ENCODE peak calls at places on chromosomes 16 and 17, in seven cellular contexts. Q, M, U, E, H, N and Z are unnamed samples.

GRCh38 chr16:88815901-88816589 is 4.3 kb upstream of the APRT start:
- DNase-seq in Q (peak), M (peak), U (no peak), E (no peak), H (no peak), N (no peak), Z (peak)

GRCh38 chr17:62628845-62629555 is 1.5 kb downstream of the MRC2 start:
- DNase-seq in Q (no peak), M (no peak), U (no peak), E (no peak), H (peak), N (peak), Z (no peak)

GRCh38 chr17:58330544-58330996 is 2.0 kb upstream of the TSPOAP1 start:
- DNase-seq in Q (no peak), M (no peak), U (no peak), E (no peak), H (no peak), N (no peak), Z (no peak)

GRCh38 chr17:78039581-78039980 is 81.1 kb downstream of the TNRC6C start:
- DNase-seq in Q (no peak), M (no peak), U (no peak), E (no peak), H (no peak), N (no peak), Z (no peak)

GRCh38 chr17:49691677-49692191 is 13.8 kb upstream of the SPOP start:
- DNase-seq in Q (no peak), M (no peak), U (no peak), E (no peak), H (no peak), N (no peak), Z (no peak)

GRCh38 chr17:50052822-50053653 is 2.9 kb upstream of the ITGA3 start:
- DNase-seq in Q (no peak), M (no peak), U (no peak), E (no peak), H (peak), N (no peak), Z (peak)

GRCh38 chr16:23874613-23875294 is 39.0 kb downstream of the PRKCB start:
- DNase-seq in Q (no peak), M (no peak), U (no peak), E (peak), H (no peak), N (peak), Z (no peak)

GRCh38 chr17:8060274-8060673 is 21.4 kb downstream of the ALOX15B start:
- DNase-seq in Q (no peak), M (peak), U (peak), E (peak), H (no peak), N (peak), Z (no peak)

GRCh38 chr16:28261916-28262315 is 30.4 kb upstream of the SBK1 start:
- DNase-seq in Q (no peak), M (peak), U (no peak), E (no peak), H (peak), N (no peak), Z (no peak)

GRCh38 chr16:75477680-75478473 is 13.4 kb upstream of the TMEM170A start:
- DNase-seq in Q (no peak), M (peak), U (no peak), E (no peak), H (no peak), N (no peak), Z (peak)

GRCh38 chr16:85402910-85403692 is 210.0 kb upstream of the GSE1 start:
- DNase-seq in Q (peak), M (peak), U (no peak), E (peak), H (peak), N (peak), Z (no peak)

GRCh38 chr16:31869511-31870201 is 4.0 kb upstream of the ZNF267 start:
- DNase-seq in Q (peak), M (peak), U (no peak), E (peak), H (peak), N (peak), Z (peak)

GRCh38 chr17:47762733-47763132 is 29.7 kb downstream of the TBX21 start:
- DNase-seq in Q (no peak), M (no peak), U (no peak), E (no peak), H (no peak), N (no peak), Z (no peak)

GRCh38 chr16:62010186-62010585 is 26.1 kb downstream of the CDH8 start:
- DNase-seq in Q (no peak), M (peak), U (no peak), E (no peak), H (no peak), N (no peak), Z (no peak)

GRCh38 chr16:56357765-56358322 is 67.5 kb downstream of the AMFR start:
- DNase-seq in Q (no peak), M (no peak), U (no peak), E (no peak), H (peak), N (no peak), Z (no peak)

GRCh38 chr17:60631119-60631518 is 31.1 kb downstream of the PPM1D start:
- DNase-seq in Q (no peak), M (no peak), U (no peak), E (peak), H (no peak), N (no peak), Z (no peak)

GRCh38 chr16:87363771-87364476 is 19.7 kb downstream of the FBXO31 start:
- DNase-seq in Q (no peak), M (peak), U (no peak), E (no peak), H (peak), N (no peak), Z (no peak)

GRCh38 chr16:27181020-27181419 is 22.3 kb upstream of the KDM8 start:
- DNase-seq in Q (no peak), M (no peak), U (peak), E (no peak), H (no peak), N (no peak), Z (no peak)

GRCh38 chr16:86614699-86615098 is 36.4 kb downstream of the FOXL1 start:
- DNase-seq in Q (no peak), M (peak), U (no peak), E (no peak), H (no peak), N (no peak), Z (peak)

GRCh38 chr16:27383511-27384243 is 18.3 kb upstream of the IL21R start:
- DNase-seq in Q (no peak), M (no peak), U (no peak), E (no peak), H (peak), N (no peak), Z (no peak)

GRCh38 chr17:56149266-56150036 is 3.8 kb upstream of the ANKFN1 start:
- DNase-seq in Q (no peak), M (no peak), U (no peak), E (no peak), H (no peak), N (no peak), Z (no peak)

GRCh38 chr16:7763111-7763510 is 430.5 kb downstream of the RBFOX1 start:
- DNase-seq in Q (no peak), M (no peak), U (no peak), E (no peak), H (no peak), N (no peak), Z (no peak)

GRCh38 chr17:34892864-34893263 is 68.4 kb downstream of the CCT6B start:
- DNase-seq in Q (no peak), M (peak), U (peak), E (no peak), H (no peak), N (no peak), Z (peak)

GRCh38 chr17:71494045-71494444 is 626.8 kb upstream of the SOX9 start:
- DNase-seq in Q (no peak), M (no peak), U (no peak), E (peak), H (no peak), N (peak), Z (no peak)

GRCh38 chr17:45584092-45585036 is 93.8 kb upstream of the PLEKHM1 start:
- DNase-seq in Q (peak), M (no peak), U (peak), E (peak), H (peak), N (peak), Z (peak)

GRCh38 chr17:49022391-49022941 is 25.3 kb downstream of the IGF2BP1 start:
- DNase-seq in Q (no peak), M (no peak), U (no peak), E (peak), H (no peak), N (peak), Z (peak)